ENCODE peak calls at places on chromosomes 12 and 14, in six cellular contexts. One of them, this sample, is unnamed.

GRCh38 chr14:54339771-54340170 is 57.0 kb upstream of the CDKN3 start:
- DNase-seq in foreskin keratinocyte: no peak
- DNase-seq in right cardiac atrium: no peak
- DNase-seq in GM20000: no peak
- DNase-seq in effector memory CD4-positive, alpha-beta T cell: no peak
- DNase-seq in HCT116: no peak
- DNase-seq in this sample: no peak

GRCh38 chr12:86662464-86662863 is 406.3 kb upstream of the MGAT4C start:
- DNase-seq in HCT116: no peak
- DNase-seq in GM20000: no peak
- DNase-seq in right cardiac atrium: no peak
- DNase-seq in effector memory CD4-positive, alpha-beta T cell: no peak
- DNase-seq in foreskin keratinocyte: no peak
- DNase-seq in this sample: no peak

GRCh38 chr12:41701943-41702601 is 442.6 kb downstream of the GXYLT1 start:
- DNase-seq in effector memory CD4-positive, alpha-beta T cell: no peak
- DNase-seq in HCT116: no peak
- DNase-seq in foreskin keratinocyte: peak; percentile 8
- DNase-seq in GM20000: no peak
- DNase-seq in right cardiac atrium: no peak
- DNase-seq in this sample: no peak

GRCh38 chr12:68065163-68065562 is 75.9 kb downstream of the IFNG-AS1 start:
- DNase-seq in foreskin keratinocyte: no peak
- DNase-seq in HCT116: no peak
- DNase-seq in right cardiac atrium: no peak
- DNase-seq in effector memory CD4-positive, alpha-beta T cell: no peak
- DNase-seq in GM20000: no peak
- DNase-seq in this sample: no peak

GRCh38 chr12:105256011-105256410 is 20.0 kb upstream of the APPL2 start:
- DNase-seq in effector memory CD4-positive, alpha-beta T cell: no peak
- DNase-seq in right cardiac atrium: no peak
- DNase-seq in foreskin keratinocyte: no peak
- DNase-seq in HCT116: no peak
- DNase-seq in GM20000: no peak
- DNase-seq in this sample: no peak

GRCh38 chr12:22230280-22230794 is 104.2 kb downstream of the ST8SIA1 start:
- DNase-seq in HCT116: no peak
- DNase-seq in right cardiac atrium: no peak
- DNase-seq in GM20000: no peak
- DNase-seq in effector memory CD4-positive, alpha-beta T cell: no peak
- DNase-seq in foreskin keratinocyte: no peak
- DNase-seq in this sample: no peak

GRCh38 chr14:98172243-98172778 is 1099.7 kb downstream of the BCL11B start:
- DNase-seq in HCT116: no peak
- DNase-seq in foreskin keratinocyte: no peak
- DNase-seq in GM20000: no peak
- DNase-seq in effector memory CD4-positive, alpha-beta T cell: no peak
- DNase-seq in right cardiac atrium: no peak
- DNase-seq in this sample: no peak

GRCh38 chr14:86999076-86999475 is 993.9 kb downstream of the GALC start:
- DNase-seq in GM20000: no peak
- DNase-seq in HCT116: no peak
- DNase-seq in foreskin keratinocyte: no peak
- DNase-seq in right cardiac atrium: no peak
- DNase-seq in effector memory CD4-positive, alpha-beta T cell: no peak
- DNase-seq in this sample: no peak

GRCh38 chr14:63091394-63091996 is 46.2 kb upstream of the KCNH5 start:
- DNase-seq in right cardiac atrium: no peak
- DNase-seq in foreskin keratinocyte: no peak
- DNase-seq in HCT116: no peak
- DNase-seq in effector memory CD4-positive, alpha-beta T cell: no peak
- DNase-seq in GM20000: no peak
- DNase-seq in this sample: no peak

GRCh38 chr12:19278407-19278806 is 148.9 kb downstream of the PLEKHA5 start:
- DNase-seq in GM20000: no peak
- DNase-seq in HCT116: no peak
- DNase-seq in effector memory CD4-positive, alpha-beta T cell: no peak
- DNase-seq in right cardiac atrium: no peak
- DNase-seq in foreskin keratinocyte: no peak
- DNase-seq in this sample: no peak

GRCh38 chr14:56490379-56490778 is 89.2 kb upstream of the TMEM260 start:
- DNase-seq in effector memory CD4-positive, alpha-beta T cell: no peak
- DNase-seq in GM20000: peak; percentile 25
- DNase-seq in HCT116: peak; percentile 35
- DNase-seq in foreskin keratinocyte: no peak
- DNase-seq in right cardiac atrium: no peak
- DNase-seq in this sample: peak; percentile 71

GRCh38 chr12:123815968-123816367 is 53.9 kb downstream of the DNAH10 start:
- DNase-seq in right cardiac atrium: no peak
- DNase-seq in GM20000: no peak
- DNase-seq in effector memory CD4-positive, alpha-beta T cell: no peak
- DNase-seq in HCT116: no peak
- DNase-seq in foreskin keratinocyte: no peak
- DNase-seq in this sample: no peak

GRCh38 chr12:94718114-94718513 is 67.8 kb upstream of the TMCC3 start:
- DNase-seq in HCT116: no peak
- DNase-seq in right cardiac atrium: no peak
- DNase-seq in GM20000: no peak
- DNase-seq in foreskin keratinocyte: no peak
- DNase-seq in effector memory CD4-positive, alpha-beta T cell: no peak
- DNase-seq in this sample: no peak

GRCh38 chr12:23810327-23810902 is 139.1 kb downstream of the SOX5 start:
- DNase-seq in foreskin keratinocyte: no peak
- DNase-seq in GM20000: no peak
- DNase-seq in right cardiac atrium: no peak
- DNase-seq in HCT116: no peak
- DNase-seq in effector memory CD4-positive, alpha-beta T cell: no peak
- DNase-seq in this sample: no peak

GRCh38 chr14:22412936-22413411 is 176.1 kb downstream of the DAD1 start:
- DNase-seq in right cardiac atrium: no peak
- DNase-seq in effector memory CD4-positive, alpha-beta T cell: no peak
- DNase-seq in foreskin keratinocyte: no peak
- DNase-seq in HCT116: no peak
- DNase-seq in GM20000: no peak
- DNase-seq in this sample: peak; percentile 70

GRCh38 chr12:118271770-118272417 is 100.8 kb downstream of the TAOK3 start:
- DNase-seq in GM20000: no peak
- DNase-seq in effector memory CD4-positive, alpha-beta T cell: no peak
- DNase-seq in HCT116: no peak
- DNase-seq in right cardiac atrium: no peak
- DNase-seq in foreskin keratinocyte: peak; percentile 76
- DNase-seq in this sample: no peak

GRCh38 chr14:65302571-65303184 is 109.9 kb upstream of the FUT8 start:
- DNase-seq in foreskin keratinocyte: no peak
- DNase-seq in GM20000: peak; percentile 63
- DNase-seq in HCT116: no peak
- DNase-seq in effector memory CD4-positive, alpha-beta T cell: no peak
- DNase-seq in right cardiac atrium: no peak
- DNase-seq in this sample: no peak